ENCODE peak calls at places on chromosomes 11 and 22, in six cellular contexts. One of them, this sample, is unnamed.

GRCh38 chr11:17351171-17351509 is 460 bp upstream of the NCR3LG1 start:
- DNase-seq in T-helper 17 cell: no peak
- DNase-seq in C1 segment of cervical spinal cord: no peak
- DNase-seq in activated naive CD4-positive, alpha-beta T cell treated with Interleukin-2 at 50 U/mL for 16 hours: no peak
- DNase-seq in pancreas: no peak
- DNase-seq in GM13977: no peak
- DNase-seq in this sample: no peak

GRCh38 chr11:72398058-72398758 is 36.1 kb downstream of the CLPB start:
- DNase-seq in T-helper 17 cell: no peak
- DNase-seq in C1 segment of cervical spinal cord: no peak
- DNase-seq in activated naive CD4-positive, alpha-beta T cell treated with Interleukin-2 at 50 U/mL for 16 hours: no peak
- DNase-seq in pancreas: no peak
- DNase-seq in GM13977: no peak
- DNase-seq in this sample: no peak

GRCh38 chr22:47053865-47054185 is 291.4 kb downstream of the TBC1D22A start:
- DNase-seq in T-helper 17 cell: no peak
- DNase-seq in C1 segment of cervical spinal cord: peak; percentile 23
- DNase-seq in activated naive CD4-positive, alpha-beta T cell treated with Interleukin-2 at 50 U/mL for 16 hours: no peak
- DNase-seq in pancreas: peak; percentile 3
- DNase-seq in GM13977: no peak
- DNase-seq in this sample: no peak

GRCh38 chr11:82978422-82979099 is 77.0 kb downstream of the DDIAS start:
- DNase-seq in T-helper 17 cell: no peak
- DNase-seq in C1 segment of cervical spinal cord: no peak
- DNase-seq in activated naive CD4-positive, alpha-beta T cell treated with Interleukin-2 at 50 U/mL for 16 hours: no peak
- DNase-seq in pancreas: no peak
- DNase-seq in GM13977: peak; percentile 25
- DNase-seq in this sample: no peak

GRCh38 chr11:123122341-123122740 is 60.4 kb upstream of the HSPA8 start:
- DNase-seq in T-helper 17 cell: no peak
- DNase-seq in C1 segment of cervical spinal cord: no peak
- DNase-seq in activated naive CD4-positive, alpha-beta T cell treated with Interleukin-2 at 50 U/mL for 16 hours: no peak
- DNase-seq in pancreas: no peak
- DNase-seq in GM13977: no peak
- DNase-seq in this sample: no peak

GRCh38 chr11:61298663-61299244 is 3.6 kb upstream of the VWCE start:
- DNase-seq in T-helper 17 cell: no peak
- DNase-seq in C1 segment of cervical spinal cord: no peak
- DNase-seq in activated naive CD4-positive, alpha-beta T cell treated with Interleukin-2 at 50 U/mL for 16 hours: no peak
- DNase-seq in pancreas: no peak
- DNase-seq in GM13977: no peak
- DNase-seq in this sample: no peak

GRCh38 chr11:34613462-34614183 is 7.3 kb upstream of the EHF start:
- DNase-seq in T-helper 17 cell: no peak
- DNase-seq in C1 segment of cervical spinal cord: no peak
- DNase-seq in activated naive CD4-positive, alpha-beta T cell treated with Interleukin-2 at 50 U/mL for 16 hours: no peak
- DNase-seq in pancreas: no peak
- DNase-seq in GM13977: peak; percentile 36
- DNase-seq in this sample: peak; percentile 22

GRCh38 chr11:44104472-44105294 is 9.2 kb downstream of the EXT2 start:
- DNase-seq in T-helper 17 cell: no peak
- DNase-seq in C1 segment of cervical spinal cord: no peak
- DNase-seq in activated naive CD4-positive, alpha-beta T cell treated with Interleukin-2 at 50 U/mL for 16 hours: no peak
- DNase-seq in pancreas: no peak
- DNase-seq in GM13977: no peak
- DNase-seq in this sample: no peak

GRCh38 chr22:49964493-49965290 is 4.1 kb downstream of the PIM3 start:
- DNase-seq in T-helper 17 cell: peak; percentile 16
- DNase-seq in C1 segment of cervical spinal cord: no peak
- DNase-seq in activated naive CD4-positive, alpha-beta T cell treated with Interleukin-2 at 50 U/mL for 16 hours: no peak
- DNase-seq in pancreas: peak; percentile 58
- DNase-seq in GM13977: no peak
- DNase-seq in this sample: no peak

GRCh38 chr11:35486934-35487333 is 38.5 kb downstream of the PAMR1 start:
- DNase-seq in T-helper 17 cell: no peak
- DNase-seq in C1 segment of cervical spinal cord: no peak
- DNase-seq in activated naive CD4-positive, alpha-beta T cell treated with Interleukin-2 at 50 U/mL for 16 hours: no peak
- DNase-seq in pancreas: peak; percentile 25
- DNase-seq in GM13977: no peak
- DNase-seq in this sample: no peak

GRCh38 chr11:103681855-103682254 is 354.6 kb upstream of the DDI1 start:
- DNase-seq in T-helper 17 cell: no peak
- DNase-seq in C1 segment of cervical spinal cord: no peak
- DNase-seq in activated naive CD4-positive, alpha-beta T cell treated with Interleukin-2 at 50 U/mL for 16 hours: no peak
- DNase-seq in pancreas: no peak
- DNase-seq in GM13977: no peak
- DNase-seq in this sample: no peak

GRCh38 chr22:24424001-24424900 is 3.1 kb upstream of the ADORA2A start:
- DNase-seq in T-helper 17 cell: peak; percentile 27
- DNase-seq in C1 segment of cervical spinal cord: no peak
- DNase-seq in activated naive CD4-positive, alpha-beta T cell treated with Interleukin-2 at 50 U/mL for 16 hours: peak; percentile 47
- DNase-seq in pancreas: no peak
- DNase-seq in GM13977: no peak
- DNase-seq in this sample: no peak

GRCh38 chr11:66904055-66904454 is 47.2 kb downstream of the LRFN4 start:
- DNase-seq in T-helper 17 cell: no peak
- DNase-seq in C1 segment of cervical spinal cord: no peak
- DNase-seq in activated naive CD4-positive, alpha-beta T cell treated with Interleukin-2 at 50 U/mL for 16 hours: no peak
- DNase-seq in pancreas: no peak
- DNase-seq in GM13977: no peak
- DNase-seq in this sample: no peak

GRCh38 chr22:46653596-46653995 is 33.4 kb downstream of the GRAMD4 start:
- DNase-seq in T-helper 17 cell: no peak
- DNase-seq in C1 segment of cervical spinal cord: no peak
- DNase-seq in activated naive CD4-positive, alpha-beta T cell treated with Interleukin-2 at 50 U/mL for 16 hours: peak; percentile 26
- DNase-seq in pancreas: no peak
- DNase-seq in GM13977: peak; percentile 77
- DNase-seq in this sample: no peak

GRCh38 chr11:87306260-87306861 is 268.6 kb downstream of the TMEM135 start:
- DNase-seq in T-helper 17 cell: no peak
- DNase-seq in C1 segment of cervical spinal cord: no peak
- DNase-seq in activated naive CD4-positive, alpha-beta T cell treated with Interleukin-2 at 50 U/mL for 16 hours: no peak
- DNase-seq in pancreas: no peak
- DNase-seq in GM13977: no peak
- DNase-seq in this sample: no peak

This sample was measured in GDM1.